ENCODE peak calls at places on chromosomes 4 and X, in nine cellular contexts. D is BJ; P is endodermal cell; Z is IMR-90; X is stimulated activated naive B cell treated with anti-CD40 and anti-IgM and Interleukin-4, amounts not matched to agents 10 μg/mL and 1 μg/mL and 100 μg/mL, for 72 hours; R is D341Med; A is NB4; E is effector memory CD4-positive, alpha-beta T cell; Q is activated CD4-positive, alpha-beta T cell treated with anti-CD3 and anti-CD28 coated beads, Interleukin-2, amount 50 U/mL, for 4 hours. V is an unnamed sample.

GRCh38 chr4:169484485-169484884 is 127.9 kb downstream of the NEK1 start:
- DNase-seq in D (no peak), P (no peak), Z (peak), X (no peak), R (no peak), A (no peak), E (no peak), Q (no peak), V (no peak)

GRCh38 chrX:65035451-65035779 is 59.2 kb upstream of the ZC4H2 start:
- DNase-seq in D (no peak), P (peak), Z (peak), X (no peak), R (peak), A (no peak), E (no peak), Q (no peak), V (no peak)

GRCh38 chrX:15204130-15204751 is 65.6 kb downstream of the ASB9 start:
- DNase-seq in D (no peak), P (no peak), Z (no peak), X (no peak), R (no peak), A (no peak), E (no peak), Q (no peak), V (no peak)

GRCh38 chr4:38663021-38663800 is 788 bp upstream of the KLF3 start:
- DNase-seq in D (peak), P (peak), Z (no peak), X (peak), R (peak), A (peak), E (no peak), Q (peak), V (peak)

GRCh38 chr4:146095091-146095690 is 80.3 kb upstream of the LSM6 start:
- DNase-seq in D (no peak), P (peak), Z (peak), X (no peak), R (peak), A (peak), E (no peak), Q (no peak), V (peak)

GRCh38 chr4:164203476-164203875 is 550.5 kb upstream of the SMIM31 start:
- DNase-seq in D (no peak), P (no peak), Z (no peak), X (no peak), R (no peak), A (no peak), E (no peak), Q (no peak), V (no peak)

GRCh38 chr4:7124643-7125442 is 57.0 kb upstream of the GRPEL1 start:
- DNase-seq in D (no peak), P (peak), Z (peak), X (no peak), R (no peak), A (peak), E (no peak), Q (no peak), V (peak)

GRCh38 chr4:26779674-26780073 is 81.0 kb upstream of the STIM2 start:
- DNase-seq in D (no peak), P (no peak), Z (peak), X (no peak), R (no peak), A (peak), E (no peak), Q (no peak), V (no peak)

GRCh38 chrX:11265352-11265751 is 27.9 kb upstream of the AMELX start:
- DNase-seq in D (no peak), P (no peak), Z (no peak), X (no peak), R (no peak), A (no peak), E (no peak), Q (no peak), V (no peak)

GRCh38 chr4:4572821-4573220 is 31.0 kb upstream of the STX18 start:
- DNase-seq in D (no peak), P (no peak), Z (peak), X (no peak), R (no peak), A (no peak), E (no peak), Q (no peak), V (no peak)

GRCh38 chrX:19613645-19614323 is 98.5 kb upstream of the MAP3K15 start:
- DNase-seq in D (no peak), P (no peak), Z (no peak), X (no peak), R (no peak), A (no peak), E (no peak), Q (no peak), V (no peak)

GRCh38 chr4:42708625-42709024 is 51.7 kb upstream of the ATP8A1 start:
- DNase-seq in D (no peak), P (no peak), Z (no peak), X (no peak), R (no peak), A (no peak), E (no peak), Q (no peak), V (no peak)

GRCh38 chr4:13907255-13907751 is 279.8 kb upstream of the BOD1L1 start:
- DNase-seq in D (peak), P (no peak), Z (peak), X (no peak), R (no peak), A (no peak), E (no peak), Q (no peak), V (no peak)

GRCh38 chr4:15898902-15899301 is 39.6 kb downstream of the FGFBP1 start:
- DNase-seq in D (no peak), P (no peak), Z (no peak), X (no peak), R (no peak), A (no peak), E (no peak), Q (no peak), V (no peak)

GRCh38 chr4:38113136-38113535 is 152.9 kb downstream of the PTTG2 start:
- DNase-seq in D (no peak), P (peak), Z (no peak), X (no peak), R (no peak), A (no peak), E (no peak), Q (no peak), V (no peak)

GRCh38 chr4:117137143-117137542 is 51.8 kb upstream of the TRAM1L1 start:
- DNase-seq in D (peak), P (no peak), Z (peak), X (no peak), R (no peak), A (peak), E (no peak), Q (no peak), V (no peak)

GRCh38 chr4:148214529-148215166 is 227.6 kb downstream of the NR3C2 start:
- DNase-seq in D (no peak), P (no peak), Z (peak), X (no peak), R (no peak), A (no peak), E (no peak), Q (no peak), V (no peak)

GRCh38 chr4:169039271-169039954 is 29.4 kb upstream of the CBR4 start:
- DNase-seq in D (no peak), P (no peak), Z (no peak), X (no peak), R (no peak), A (no peak), E (no peak), Q (no peak), V (no peak)

GRCh38 chrX:2629316-2630168 is 61.6 kb upstream of the CD99 start:
- DNase-seq in D (no peak), P (no peak), Z (no peak), X (no peak), R (no peak), A (no peak), E (no peak), Q (no peak), V (peak)

GRCh38 chr4:3257125-3257690 is 8.2 kb downstream of the MSANTD1 start:
- DNase-seq in D (no peak), P (peak), Z (no peak), X (no peak), R (peak), A (no peak), E (no peak), Q (no peak), V (no peak)

GRCh38 chr4:1794809-1795303 is 1.8 kb downstream of the FGFR3 start:
- DNase-seq in D (no peak), P (no peak), Z (no peak), X (no peak), R (peak), A (peak), E (no peak), Q (no peak), V (no peak)

GRCh38 chrX:46954716-46955115 is 42.5 kb downstream of the JADE3 start:
- DNase-seq in D (no peak), P (no peak), Z (no peak), X (no peak), R (no peak), A (no peak), E (no peak), Q (no peak), V (no peak)

GRCh38 chr4:85409251-85409650 is 65.7 kb upstream of the ARHGAP24 start:
- DNase-seq in D (no peak), P (no peak), Z (no peak), X (no peak), R (no peak), A (no peak), E (no peak), Q (no peak), V (no peak)

GRCh38 chr4:174053895-174054294 is 229.6 kb downstream of the FBXO8 start:
- DNase-seq in D (no peak), P (no peak), Z (no peak), X (no peak), R (no peak), A (no peak), E (no peak), Q (no peak), V (no peak)

GRCh38 chrX:68714856-68715255 is 67.4 kb downstream of the STARD8 start:
- DNase-seq in D (no peak), P (no peak), Z (no peak), X (no peak), R (no peak), A (no peak), E (no peak), Q (no peak), V (no peak)

GRCh38 chr4:42855779-42856178 is 36.7 kb upstream of the GRXCR1 start:
- DNase-seq in D (no peak), P (no peak), Z (no peak), X (no peak), R (no peak), A (peak), E (no peak), Q (no peak), V (no peak)

GRCh38 chr4:36360755-36361154 is 79.3 kb downstream of the DTHD1 start:
- DNase-seq in D (no peak), P (no peak), Z (no peak), X (no peak), R (no peak), A (no peak), E (no peak), Q (no peak), V (no peak)

GRCh38 chrX:150482537-150483217 is 85.7 kb upstream of the MTM1 start:
- DNase-seq in D (peak), P (no peak), Z (peak), X (peak), R (no peak), A (peak), E (no peak), Q (peak), V (no peak)

GRCh38 chrX:2689773-2690666 is 1.1 kb upstream of the CD99 start:
- DNase-seq in D (no peak), P (peak), Z (no peak), X (no peak), R (peak), A (no peak), E (no peak), Q (no peak), V (no peak)

V was measured in Karpas-422.